ENCODE peak calls at places on chromosomes 6 and 20, in six cellular contexts. K is natural killer cell, N is bronchial epithelial cell, H is Calu3, I is T47D, M is NCI-H146. F is an unnamed sample.

GRCh38 chr20:33812673-33813462 is 1.7 kb downstream of the CHMP4B start:
- DNase-seq in K (no peak), N (peak; percentile 32), H (peak; percentile 60), I (peak; percentile 57), M (peak; percentile 34), F (peak; percentile 68)

GRCh38 chr6:131682427-131682826 is 18.8 kb downstream of the OR2A4 start:
- DNase-seq in K (no peak), N (peak; percentile 44), H (no peak), I (peak; percentile 27), M (no peak), F (no peak)

GRCh38 chr6:14373648-14374437 is 256.3 kb downstream of the CD83 start:
- DNase-seq in K (no peak), N (no peak), H (no peak), I (no peak), M (no peak), F (no peak)

GRCh38 chr20:62952373-62953166 is at the start of gene SLC17A9:
- DNase-seq in K (peak; percentile 67), N (no peak), H (peak; percentile 89), I (no peak), M (no peak), F (peak; percentile 90)

GRCh38 chr6:106608080-106608668 is 21.1 kb downstream of the RTN4IP1 start:
- DNase-seq in K (no peak), N (peak; percentile 82), H (peak; percentile 58), I (peak; percentile 80), M (peak; percentile 64), F (peak; percentile 52)

GRCh38 chr6:41970436-41970846 is 28.8 kb upstream of the CCND3 start:
- DNase-seq in K (peak; percentile 28), N (peak; percentile 66), H (no peak), I (no peak), M (no peak), F (no peak)

GRCh38 chr6:99002826-99003225 is 55.1 kb upstream of the FBXL4 start:
- DNase-seq in K (no peak), N (no peak), H (no peak), I (peak; percentile 18), M (no peak), F (no peak)

GRCh38 chr6:15776458-15776980 is 113.7 kb upstream of the DTNBP1 start:
- DNase-seq in K (no peak), N (no peak), H (no peak), I (no peak), M (no peak), F (no peak)

GRCh38 chr6:139409026-139409425 is 34.6 kb upstream of the CITED2 start:
- DNase-seq in K (no peak), N (peak; percentile 50), H (no peak), I (no peak), M (no peak), F (no peak)

F was measured in SW480.